ENCODE peak calls at places on chromosomes 1 and 21, in four cellular contexts. Z is psoas muscle; U is AG04450; O is effector memory CD4-positive, alpha-beta T cell. A is an unnamed sample.

GRCh38 chr1:3625151-3625907 is 514 bp downstream of the TPRG1L start:
- DNase-seq in U (no peak), O (no peak), Z (peak), A (peak)

GRCh38 chr21:43808832-43809251 is 19.5 kb downstream of the RRP1 start:
- DNase-seq in U (no peak), Z (no peak), O (no peak), A (no peak)

GRCh38 chr1:208107817-208108608 is 136.2 kb downstream of the PLXNA2 start:
- DNase-seq in O (no peak), Z (peak), U (no peak), A (no peak)

GRCh38 chr1:203126866-203127671 is 457 bp upstream of the ADORA1 start:
- DNase-seq in U (no peak), Z (no peak), O (no peak), A (no peak)

GRCh38 chr1:24793762-24794161 is 48.5 kb downstream of the CLIC4 start:
- DNase-seq in Z (no peak), U (peak), O (no peak), A (no peak)

GRCh38 chr1:212062832-212063438 is 27.4 kb downstream of the DTL start:
- DNase-seq in U (peak), O (no peak), Z (no peak), A (no peak)

GRCh38 chr1:111603979-111604378 is 15.6 kb upstream of the RAP1A start:
- DNase-seq in Z (no peak), O (peak), U (no peak), A (no peak)

GRCh38 chr1:200029035-200029623 is 1.6 kb downstream of the NR5A2 start:
- DNase-seq in Z (no peak), O (no peak), U (no peak), A (no peak)

GRCh38 chr1:160996195-160996594 is 24.8 kb downstream of the F11R start:
- DNase-seq in O (no peak), U (no peak), Z (no peak), A (no peak)

GRCh38 chr1:209884665-209885117 is 53.3 kb upstream of the SYT14 start:
- DNase-seq in Z (peak), U (peak), O (no peak), A (no peak)

GRCh38 chr1:87449348-87449963 is 120.8 kb downstream of the LMO4 start:
- DNase-seq in Z (no peak), U (no peak), O (no peak), A (no peak)

GRCh38 chr1:84624876-84625275 is 50.6 kb upstream of the CTBS start:
- DNase-seq in U (no peak), Z (no peak), O (no peak), A (no peak)

GRCh38 chr1:162500805-162501204 is 3.2 kb downstream of the UHMK1 start:
- DNase-seq in Z (no peak), O (no peak), U (no peak), A (no peak)

GRCh38 chr1:162498442-162498785 is 796 bp downstream of the UHMK1 start:
- DNase-seq in O (no peak), Z (no peak), U (no peak), A (no peak)

GRCh38 chr1:162497723-162498441 is at the start of gene UHMK1:
- DNase-seq in U (peak), Z (peak), O (peak), A (peak)

GRCh38 chr1:162502077-162502476 is 4.5 kb downstream of the UHMK1 start:
- DNase-seq in U (no peak), Z (no peak), O (no peak), A (no peak)

DNA sequence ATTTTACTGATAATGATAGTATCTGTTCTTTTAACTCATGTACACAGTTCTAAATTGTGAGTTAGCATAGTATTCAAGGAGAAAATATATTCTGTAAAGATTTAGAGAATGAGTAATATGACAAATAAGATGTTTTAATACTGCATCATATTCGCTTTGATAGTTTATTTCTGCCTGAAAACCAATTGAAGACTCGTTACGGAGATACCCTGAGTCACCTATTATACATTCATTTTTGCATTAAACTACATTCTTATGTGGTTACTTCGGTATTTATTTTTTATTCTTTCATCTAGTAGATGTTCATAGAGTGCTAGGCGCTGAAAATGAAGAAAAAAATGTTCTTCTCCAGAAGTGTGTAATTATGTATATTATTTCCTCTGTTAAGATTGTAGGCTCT is 5.3 kb downstream of the UHMK1 start:
- DNase-seq in O (no peak), U (peak), Z (no peak), A (no peak)
- H3K27ac ChIP-seq in O (no peak), U (peak), Z (no peak), A (no peak)

GRCh38 chr1:182098301-182098700 is 36.8 kb upstream of the ZNF648 start:
- DNase-seq in Z (no peak), U (no peak), O (no peak), A (no peak)

GRCh38 chr1:182095946-182096345 is 34.4 kb upstream of the ZNF648 start:
- DNase-seq in Z (no peak), O (no peak), U (no peak), A (no peak)

GRCh38 chr1:182102042-182102416 is 40.5 kb upstream of the ZNF648 start:
- DNase-seq in U (no peak), O (no peak), Z (no peak), A (no peak)

GRCh38 chr1:182107218-182107617 is 45.7 kb upstream of the ZNF648 start:
- DNase-seq in O (no peak), Z (no peak), U (no peak), A (no peak)

DNA sequence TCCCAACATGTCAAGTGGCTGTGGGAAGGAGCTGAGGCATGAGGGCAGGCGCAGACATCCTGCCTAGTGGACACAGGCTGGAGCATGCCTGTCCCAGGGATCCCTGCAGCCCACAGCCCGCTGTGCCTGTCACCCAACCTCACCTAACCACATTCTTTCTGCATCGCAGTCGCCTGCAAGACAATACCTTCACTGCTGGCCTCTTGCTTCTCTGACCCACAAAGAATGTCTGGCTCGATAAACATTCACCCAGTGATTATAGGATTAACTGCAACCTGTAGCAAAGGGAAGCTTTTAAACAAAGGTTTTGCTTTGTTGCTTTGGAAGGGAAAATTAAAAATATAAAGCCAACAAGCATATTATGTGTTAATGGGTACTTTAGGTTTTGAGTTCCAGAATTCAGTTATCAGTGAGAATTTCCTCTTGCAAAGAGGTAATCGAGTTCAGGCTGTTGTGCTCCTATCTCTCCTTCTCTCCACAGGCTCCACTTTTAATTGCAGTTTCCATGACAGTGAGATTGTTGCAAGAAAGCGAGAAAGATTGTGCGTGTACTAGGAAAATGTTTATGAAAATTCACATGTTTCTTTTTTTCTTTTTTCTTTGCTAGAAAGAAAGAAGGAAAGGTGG is 40.0 kb upstream of the ZNF648 start:
- DNase-seq in O (no peak), Z (no peak), U (no peak), A (no peak)
- H3K27ac ChIP-seq in O (no peak), Z (no peak), U (no peak), A (no peak)

GRCh38 chr1:31371560-31371959 is 1.3 kb downstream of the FABP3 start:
- DNase-seq in O (no peak), Z (no peak), U (no peak), A (no peak)

GRCh38 chr1:31370021-31370420 is 2.9 kb downstream of the FABP3 start:
- DNase-seq in Z (no peak), U (no peak), O (no peak), A (no peak)

GRCh38 chr1:31366796-31367195 is 6.1 kb downstream of the FABP3 start:
- DNase-seq in O (no peak), U (no peak), Z (no peak), A (no peak)

GRCh38 chr1:31371121-31371520 is 1.8 kb downstream of the FABP3 start:
- DNase-seq in O (no peak), U (no peak), Z (no peak), A (no peak)

GRCh38 chr1:31368611-31369107 is 4.2 kb downstream of the FABP3 start:
- DNase-seq in O (no peak), Z (no peak), U (no peak), A (no peak)
- H3K27ac ChIP-seq in O (no peak), Z (peak), U (no peak), A (peak)

GRCh38 chr21:32309906-32310460 is 11.3 kb downstream of the MRAP start:
- DNase-seq in U (no peak), Z (no peak), O (no peak), A (no peak)
- H3K27ac ChIP-seq in U (no peak), Z (no peak), O (no peak), A (no peak)

GRCh38 chr1:5403935-5404334 is 588.3 kb downstream of the NPHP4 start:
- DNase-seq in O (no peak), Z (no peak), U (no peak), A (no peak)

GRCh38 chr1:5402618-5403017 is 589.6 kb downstream of the NPHP4 start:
- DNase-seq in O (no peak), Z (no peak), U (no peak), A (no peak)

GRCh38 chr1:5408401-5408800 is 583.8 kb downstream of the NPHP4 start:
- DNase-seq in U (no peak), O (no peak), Z (no peak), A (peak)

GRCh38 chr1:5404412-5405203 is 587.6 kb downstream of the NPHP4 start:
- DNase-seq in O (no peak), U (no peak), Z (no peak), A (no peak)

GRCh38 chr1:5405263-5405662 is 587.0 kb downstream of the NPHP4 start:
- DNase-seq in Z (no peak), U (no peak), O (no peak), A (no peak)
- H3K27ac ChIP-seq in Z (no peak), U (no peak), O (no peak), A (no peak)

GRCh38 chr1:6483010-6483760 is 8.3 kb downstream of the PLEKHG5 start:
- DNase-seq in O (no peak), Z (no peak), U (no peak), A (no peak)

GRCh38 chr1:6483761-6484117 is 7.7 kb downstream of the PLEKHG5 start:
- DNase-seq in U (no peak), O (no peak), Z (no peak), A (no peak)

GRCh38 chr1:6485937-6486250 is 5.6 kb downstream of the PLEKHG5 start:
- DNase-seq in U (no peak), O (no peak), Z (no peak), A (no peak)

GRCh38 chr1:6485140-6485936 is 6.1 kb downstream of the PLEKHG5 start:
- DNase-seq in U (no peak), O (no peak), Z (no peak), A (no peak)

DNA sequence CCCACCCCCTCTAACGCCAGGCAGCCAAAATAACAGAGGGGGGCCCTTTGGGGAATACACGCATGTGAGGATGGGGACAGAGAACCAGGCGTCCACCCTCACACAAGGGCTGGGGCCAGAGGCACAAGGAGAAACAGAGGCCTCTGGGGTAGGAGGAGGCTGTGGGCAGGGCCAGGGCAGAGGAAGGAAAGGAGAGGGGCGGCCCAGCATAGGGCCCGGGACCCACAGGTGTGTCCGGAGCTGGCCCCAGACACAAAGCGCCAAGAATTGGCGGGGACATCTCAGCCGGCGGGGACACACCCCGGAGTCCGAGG is 6.7 kb downstream of the PLEKHG5 start:
- DNase-seq in Z (no peak), O (no peak), U (no peak), A (no peak)
- H3K27ac ChIP-seq in Z (peak), O (no peak), U (no peak), A (no peak)

GRCh38 chr1:175193339-175193950 is 869 bp upstream of the KIAA0040 start:
- DNase-seq in Z (peak), O (no peak), U (no peak), A (no peak)
- H3K27ac ChIP-seq in Z (peak), O (peak), U (no peak), A (no peak)

GRCh38 chr1:38135621-38136414 is 89.2 kb upstream of the POU3F1 start:
- DNase-seq in U (no peak), Z (no peak), O (no peak), A (no peak)

GRCh38 chr1:38137164-38137563 is 90.6 kb upstream of the POU3F1 start:
- DNase-seq in Z (no peak), O (no peak), U (no peak), A (no peak)

GRCh38 chr1:38140025-38140487 is 93.5 kb upstream of the POU3F1 start:
- DNase-seq in Z (no peak), O (no peak), U (no peak), A (no peak)

GRCh38 chr1:38141483-38141882 is 94.9 kb upstream of the POU3F1 start:
- DNase-seq in U (no peak), O (no peak), Z (no peak), A (no peak)

GRCh38 chr1:38138498-38139233 is 92.1 kb upstream of the POU3F1 start:
- DNase-seq in Z (peak), U (peak), O (no peak), A (peak)
- H3K27ac ChIP-seq in Z (peak), U (peak), O (no peak), A (no peak)